ENCODE peak calls at places on chromosomes 13 and 19, in seven cellular contexts. One of them, this sample, is unnamed.
A peak's percentile ranks its signal among the peaks of the same experiment; 100 is the strongest.

GRCh38 chr19:37583340-37583739 is 11.3 kb downstream of the ZNF571 start:
- DNase-seq in astrocyte: no peak
- DNase-seq in neural progenitor cell: peak; percentile 2
- DNase-seq in mesendoderm: peak; percentile 22
- DNase-seq in mammary epithelial cell: no peak
- DNase-seq in H1: no peak
- DNase-seq in hepatocyte: no peak
- DNase-seq in this sample: no peak

GRCh38 chr19:13103961-13104847 is 1.5 kb upstream of the LYL1 start:
- DNase-seq in hepatocyte: no peak
- DNase-seq in astrocyte: no peak
- DNase-seq in H1: no peak
- DNase-seq in neural progenitor cell: peak; percentile 64
- DNase-seq in mammary epithelial cell: no peak
- DNase-seq in mesendoderm: peak; percentile 33
- DNase-seq in this sample: no peak

GRCh38 chr13:30235206-30235605 is 72.1 kb downstream of the KATNAL1 start:
- DNase-seq in H1: no peak
- DNase-seq in astrocyte: no peak
- DNase-seq in mammary epithelial cell: no peak
- DNase-seq in mesendoderm: no peak
- DNase-seq in hepatocyte: no peak
- DNase-seq in neural progenitor cell: no peak
- DNase-seq in this sample: no peak

GRCh38 chr19:980133-980998 is 3.8 kb upstream of the WDR18 start:
- DNase-seq in mesendoderm: peak; percentile 80
- DNase-seq in H1: no peak
- DNase-seq in mammary epithelial cell: no peak
- DNase-seq in astrocyte: no peak
- DNase-seq in hepatocyte: peak; percentile 64
- DNase-seq in neural progenitor cell: peak; percentile 93
- DNase-seq in this sample: no peak

GRCh38 chr19:46845959-46846459 is 4.6 kb downstream of the AP2S1 start:
- DNase-seq in H1: no peak
- DNase-seq in mesendoderm: no peak
- DNase-seq in hepatocyte: no peak
- DNase-seq in astrocyte: no peak
- DNase-seq in mammary epithelial cell: no peak
- DNase-seq in neural progenitor cell: no peak
- DNase-seq in this sample: no peak

GRCh38 chr13:100584901-100585300 is 3.7 kb downstream of the GGACT start:
- DNase-seq in H1: no peak
- DNase-seq in hepatocyte: no peak
- DNase-seq in astrocyte: peak; percentile 84
- DNase-seq in mesendoderm: no peak
- DNase-seq in mammary epithelial cell: no peak
- DNase-seq in neural progenitor cell: no peak
- DNase-seq in this sample: no peak

GRCh38 chr13:98475521-98475920 is 101.4 kb downstream of the STK24 start:
- DNase-seq in H1: no peak
- DNase-seq in astrocyte: no peak
- DNase-seq in hepatocyte: no peak
- DNase-seq in neural progenitor cell: peak; percentile 93
- DNase-seq in mammary epithelial cell: no peak
- DNase-seq in mesendoderm: peak; percentile 82
- DNase-seq in this sample: no peak

GRCh38 chr19:57888107-57888493 is 737 bp downstream of the ZNF814 start:
- DNase-seq in astrocyte: no peak
- DNase-seq in neural progenitor cell: no peak
- DNase-seq in hepatocyte: no peak
- DNase-seq in mammary epithelial cell: no peak
- DNase-seq in mesendoderm: no peak
- DNase-seq in H1: no peak
- DNase-seq in this sample: no peak

DNA sequence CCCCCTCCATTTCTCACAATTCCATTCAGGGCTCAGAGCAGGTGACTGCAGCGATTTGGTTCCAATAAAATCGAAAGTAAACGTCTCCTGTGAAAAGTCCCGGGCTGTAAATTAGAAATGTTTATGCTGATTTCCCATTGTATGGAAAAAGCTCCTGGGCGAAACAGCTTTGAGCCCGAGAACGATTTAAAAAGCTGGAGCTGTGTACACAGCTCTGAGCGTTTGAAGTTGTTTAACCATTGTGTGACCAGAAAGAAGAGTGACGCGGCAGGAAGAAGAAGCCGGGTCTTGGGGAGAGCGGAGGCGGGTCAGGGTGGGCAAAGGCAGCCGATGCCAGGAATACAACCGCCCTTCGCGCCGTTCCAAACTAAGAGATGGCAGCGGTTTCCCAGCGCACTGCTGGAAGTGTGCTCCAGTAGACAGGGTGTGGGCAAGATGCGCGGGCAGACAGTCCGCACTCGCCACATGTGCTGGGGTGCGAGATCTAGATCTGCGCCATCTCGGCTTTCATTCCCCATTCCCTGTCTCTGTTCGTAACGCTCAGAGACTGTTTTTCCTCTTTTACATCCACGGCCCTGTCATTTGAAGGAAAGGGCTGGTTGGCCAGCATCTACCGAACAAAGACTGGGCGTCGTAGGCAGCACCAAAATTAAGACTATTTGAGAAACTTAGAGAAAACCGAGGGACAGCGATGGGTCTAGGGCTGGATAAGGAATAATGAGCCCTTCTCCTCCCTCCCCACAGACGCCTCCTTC is 960 bp upstream of the GSX1 start:
- DNase-seq in astrocyte: no peak
- DNase-seq in mesendoderm: no peak
- DNase-seq in mammary epithelial cell: no peak
- DNase-seq in H1: no peak
- DNase-seq in hepatocyte: no peak
- DNase-seq in neural progenitor cell: no peak
- DNase-seq in this sample: no peak
- H3K4me2 ChIP-seq in astrocyte: peak overlapping the region; percentile 37
- H3K4me2 ChIP-seq in mesendoderm: no peak overlapping the region
- H3K4me2 ChIP-seq in mammary epithelial cell: peak overlapping the region; percentile 65
- H3K4me2 ChIP-seq in H1: peak overlapping the region; percentile 49
- H3K4me2 ChIP-seq in hepatocyte: peak overlapping the region; percentile 60
- H3K4me2 ChIP-seq in neural progenitor cell: peak overlapping the region; percentile 31
- H3K4me2 ChIP-seq in this sample: peak overlapping the region; percentile 52

GRCh38 chr19:4690362-4690761 is 20.2 kb upstream of the MYDGF start:
- DNase-seq in H1: no peak
- DNase-seq in mammary epithelial cell: no peak
- DNase-seq in neural progenitor cell: no peak
- DNase-seq in astrocyte: no peak
- DNase-seq in mesendoderm: no peak
- DNase-seq in hepatocyte: no peak
- DNase-seq in this sample: no peak

GRCh38 chr19:4689403-4689802 is 19.3 kb upstream of the MYDGF start:
- DNase-seq in astrocyte: no peak
- DNase-seq in hepatocyte: no peak
- DNase-seq in mesendoderm: no peak
- DNase-seq in neural progenitor cell: no peak
- DNase-seq in mammary epithelial cell: no peak
- DNase-seq in H1: no peak
- DNase-seq in this sample: no peak

GRCh38 chr19:4686700-4687099 is 16.6 kb upstream of the MYDGF start:
- DNase-seq in neural progenitor cell: no peak
- DNase-seq in mammary epithelial cell: no peak
- DNase-seq in mesendoderm: no peak
- DNase-seq in astrocyte: no peak
- DNase-seq in H1: no peak
- DNase-seq in hepatocyte: no peak
- DNase-seq in this sample: no peak

GRCh38 chr19:4687396-4687795 is 17.3 kb upstream of the MYDGF start:
- DNase-seq in mesendoderm: no peak
- DNase-seq in neural progenitor cell: no peak
- DNase-seq in mammary epithelial cell: no peak
- DNase-seq in H1: no peak
- DNase-seq in astrocyte: no peak
- DNase-seq in hepatocyte: no peak
- DNase-seq in this sample: no peak

GRCh38 chr19:4688587-4688986 is 18.4 kb upstream of the MYDGF start:
- DNase-seq in hepatocyte: no peak
- DNase-seq in astrocyte: no peak
- DNase-seq in mesendoderm: no peak
- DNase-seq in mammary epithelial cell: no peak
- DNase-seq in H1: no peak
- DNase-seq in neural progenitor cell: no peak
- DNase-seq in this sample: no peak
- H3K4me3 ChIP-seq in hepatocyte: no peak overlapping the region
- H3K4me3 ChIP-seq in astrocyte: no peak overlapping the region
- H3K4me3 ChIP-seq in mesendoderm: no peak overlapping the region
- H3K4me3 ChIP-seq in mammary epithelial cell: no peak overlapping the region
- H3K4me3 ChIP-seq in H1: no peak overlapping the region
- H3K4me3 ChIP-seq in neural progenitor cell: no peak overlapping the region
- H3K4me3 ChIP-seq in this sample: no peak overlapping the region

DNA sequence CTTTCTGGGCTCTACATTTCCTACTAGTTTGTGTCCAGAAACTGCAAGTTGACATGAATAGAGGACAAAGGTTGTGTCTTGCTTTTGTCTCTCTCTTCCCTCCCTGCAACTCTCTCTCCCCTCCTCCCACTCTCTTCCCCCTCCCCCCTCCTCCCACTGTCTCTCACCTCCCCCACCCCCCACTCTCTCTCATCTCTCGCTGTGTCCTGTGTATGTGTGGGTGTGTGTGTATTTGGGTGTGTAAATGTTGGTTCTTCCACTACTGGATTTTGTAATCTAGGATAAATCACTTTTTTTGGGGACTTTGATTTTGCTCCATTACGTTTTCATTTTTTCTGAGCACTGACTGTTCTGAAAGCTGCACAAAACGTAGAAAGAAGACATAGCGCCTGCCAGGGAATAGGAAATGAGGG is 48.4 kb downstream of the AKAP11 start:
- DNase-seq in mesendoderm: peak; percentile 67
- DNase-seq in mammary epithelial cell: no peak
- DNase-seq in astrocyte: no peak
- DNase-seq in neural progenitor cell: peak; percentile 64
- DNase-seq in hepatocyte: no peak
- DNase-seq in H1: no peak
- DNase-seq in this sample: no peak
- H3K4me2 ChIP-seq in mesendoderm: peak overlapping the region; percentile 1
- H3K4me2 ChIP-seq in mammary epithelial cell: no peak overlapping the region
- H3K4me2 ChIP-seq in astrocyte: no peak overlapping the region
- H3K4me2 ChIP-seq in neural progenitor cell: peak overlapping the region; percentile 71
- H3K4me2 ChIP-seq in hepatocyte: no peak overlapping the region
- H3K4me2 ChIP-seq in H1: peak overlapping the region; percentile 39
- H3K4me2 ChIP-seq in this sample: no peak overlapping the region

GRCh38 chr19:19626516-19627441 is 1.2 kb downstream of the LPAR2 start:
- DNase-seq in neural progenitor cell: peak; percentile 14
- DNase-seq in mesendoderm: no peak
- DNase-seq in mammary epithelial cell: no peak
- DNase-seq in astrocyte: no peak
- DNase-seq in H1: no peak
- DNase-seq in hepatocyte: no peak
- DNase-seq in this sample: no peak
- H3K4me3 ChIP-seq in neural progenitor cell: peak overlapping the region; percentile 79
- H3K4me3 ChIP-seq in mesendoderm: peak overlapping the region; percentile 81
- H3K4me3 ChIP-seq in mammary epithelial cell: peak overlapping the region; percentile 68
- H3K4me3 ChIP-seq in astrocyte: no peak overlapping the region
- H3K4me3 ChIP-seq in H1: peak overlapping the region; percentile 73
- H3K4me3 ChIP-seq in hepatocyte: no peak overlapping the region
- H3K4me3 ChIP-seq in this sample: no peak overlapping the region

GRCh38 chr13:110396913-110397379 is 89.9 kb downstream of the COL4A2 start:
- DNase-seq in neural progenitor cell: no peak
- DNase-seq in mesendoderm: no peak
- DNase-seq in astrocyte: peak; percentile 100
- DNase-seq in H1: no peak
- DNase-seq in mammary epithelial cell: peak; percentile 97
- DNase-seq in hepatocyte: peak; percentile 73
- DNase-seq in this sample: no peak
- H3K4me2 ChIP-seq in neural progenitor cell: no peak overlapping the region
- H3K4me2 ChIP-seq in mesendoderm: no peak overlapping the region
- H3K4me2 ChIP-seq in astrocyte: peak overlapping the region; percentile 73
- H3K4me2 ChIP-seq in H1: no peak overlapping the region
- H3K4me2 ChIP-seq in mammary epithelial cell: peak overlapping the region; percentile 76
- H3K4me2 ChIP-seq in hepatocyte: peak overlapping the region; percentile 25
- H3K4me2 ChIP-seq in this sample: peak overlapping the region; percentile 40

GRCh38 chr19:38669532-38669931 is 22.1 kb downstream of the ACTN4 start:
- DNase-seq in mesendoderm: no peak
- DNase-seq in H1: no peak
- DNase-seq in neural progenitor cell: no peak
- DNase-seq in hepatocyte: no peak
- DNase-seq in astrocyte: no peak
- DNase-seq in mammary epithelial cell: no peak
- DNase-seq in this sample: no peak
- H3K4me3 ChIP-seq in mesendoderm: no peak overlapping the region
- H3K4me3 ChIP-seq in H1: no peak overlapping the region
- H3K4me3 ChIP-seq in neural progenitor cell: no peak overlapping the region
- H3K4me3 ChIP-seq in hepatocyte: no peak overlapping the region
- H3K4me3 ChIP-seq in astrocyte: no peak overlapping the region
- H3K4me3 ChIP-seq in mammary epithelial cell: no peak overlapping the region
- H3K4me3 ChIP-seq in this sample: no peak overlapping the region

GRCh38 chr19:30371157-30371845 is 883 bp upstream of the ZNF536 start:
- DNase-seq in H1: no peak
- DNase-seq in mammary epithelial cell: no peak
- DNase-seq in mesendoderm: no peak
- DNase-seq in neural progenitor cell: no peak
- DNase-seq in astrocyte: no peak
- DNase-seq in hepatocyte: no peak
- DNase-seq in this sample: no peak
- H3K4me2 ChIP-seq in H1: peak overlapping the region; percentile 74
- H3K4me2 ChIP-seq in mammary epithelial cell: no peak overlapping the region
- H3K4me2 ChIP-seq in mesendoderm: no peak overlapping the region
- H3K4me2 ChIP-seq in neural progenitor cell: no peak overlapping the region
- H3K4me2 ChIP-seq in astrocyte: no peak overlapping the region
- H3K4me2 ChIP-seq in hepatocyte: no peak overlapping the region
- H3K4me2 ChIP-seq in this sample: no peak overlapping the region

This sample was measured in A549.